ENCODE peak calls at places on chromosomes 12 and 14, in ten cellular contexts. Y is stimulated activated CD4-positive, alpha-beta T cell treated with anti-CD3 and anti-CD28 coated beads, TNF-alpha, amount 100 ng/mL, for 24 hours; F is body of pancreas; K is activated naive CD4-positive, alpha-beta T cell treated with anti-CD3 and anti-CD28 coated beads for 36 hours; O is NCI-H345; M is activated T-helper 1 cell treated with Interleukin-2 at 50 U/mL for 16 hours; H is DMS53; D is NCI-H526; A is progenitor cell of endocrine pancreas; W is hypothalamus. R is an unnamed sample.

GRCh38 chr12:57242329-57242690 is 8.7 kb downstream of the STAC3 start:
- DNase-seq in Y (no peak), F (peak), K (no peak), O (peak), M (no peak), H (peak), D (peak), A (no peak), W (no peak), R (no peak)

GRCh38 chr12:11961686-11962085 is 109.1 kb upstream of the BCL2L14 start:
- DNase-seq in Y (no peak), F (no peak), K (no peak), O (no peak), M (no peak), H (no peak), D (no peak), A (no peak), W (no peak), R (no peak)

GRCh38 chr12:89571481-89572190 is 45.8 kb upstream of the POC1B start:
- DNase-seq in Y (no peak), F (no peak), K (no peak), O (no peak), M (no peak), H (no peak), D (no peak), A (no peak), W (no peak), R (no peak)

GRCh38 chr14:71290960-71291466 is 383.8 kb downstream of the PCNX1 start:
- DNase-seq in Y (peak), F (no peak), K (peak), O (peak), M (no peak), H (peak), D (no peak), A (no peak), W (no peak), R (no peak)

GRCh38 chr12:14716848-14717444 is 20.5 kb upstream of the GUCY2C start:
- DNase-seq in Y (peak), F (peak), K (peak), O (peak), M (peak), H (peak), D (peak), A (no peak), W (no peak), R (peak)

GRCh38 chr14:104688755-104689619 is at the start of gene INF2:
- DNase-seq in Y (no peak), F (peak), K (peak), O (peak), M (peak), H (peak), D (peak), A (peak), W (peak), R (peak)

GRCh38 chr12:92338671-92339070 is 193.0 kb upstream of the BTG1 start:
- DNase-seq in Y (no peak), F (no peak), K (no peak), O (no peak), M (no peak), H (no peak), D (no peak), A (no peak), W (no peak), R (no peak)

GRCh38 chr12:52380271-52380694 is 5.2 kb downstream of the KRT84 start:
- DNase-seq in Y (no peak), F (peak), K (peak), O (peak), M (no peak), H (peak), D (peak), A (no peak), W (no peak), R (no peak)

GRCh38 chr14:53610947-53611346 is 345.7 kb downstream of the BMP4 start:
- DNase-seq in Y (no peak), F (no peak), K (no peak), O (no peak), M (no peak), H (peak), D (no peak), A (no peak), W (no peak), R (no peak)

GRCh38 chr12:108447168-108447840 is 67.8 kb upstream of the FICD start:
- DNase-seq in Y (no peak), F (no peak), K (no peak), O (no peak), M (no peak), H (no peak), D (no peak), A (no peak), W (no peak), R (no peak)

GRCh38 chr12:94679554-94679953 is 29.2 kb upstream of the TMCC3 start:
- DNase-seq in Y (no peak), F (no peak), K (no peak), O (no peak), M (no peak), H (no peak), D (no peak), A (no peak), W (no peak), R (no peak)

R was measured in effector CD4-positive, alpha-beta T cell.